ENCODE peak calls at places on chromosomes 5 and 9, in ten cellular contexts. V is fibroblast of the aortic adventitia, K is left ventricle myocardium inferior, H is Panc1, G is lower lobe of right lung, Y is neural crest cell, D is colonic mucosa, O is NB4, W is astrocyte of the spinal cord, U is A549. Z is an unnamed sample.

GRCh38 chr5:53262348-53262970 is 152.9 kb upstream of the MOCS2 start:
- DNase-seq in G (no peak), O (peak; percentile 14), H (no peak), V (peak; percentile 80), W (peak; percentile 41), U (no peak), D (no peak), K (no peak), Y (no peak), Z (peak; percentile 27)

GRCh38 chr9:91690540-91691249 is 259.3 kb downstream of the ROR2 start:
- DNase-seq in H (no peak), K (no peak), Y (no peak), O (no peak), D (no peak), V (peak; percentile 4), U (no peak), G (no peak), W (no peak), Z (no peak)

GRCh38 chr5:163459465-163459887 is 426 bp downstream of the NUDCD2 start:
- DNase-seq in V (peak; percentile 16), G (no peak), K (no peak), H (no peak), Y (no peak), U (no peak), O (no peak), W (no peak), D (no peak), Z (no peak)

GRCh38 chr9:127761491-127761904 is 17.0 kb downstream of the SH2D3C start:
- DNase-seq in Y (no peak), G (no peak), W (no peak), O (no peak), D (no peak), V (no peak), U (no peak), K (no peak), H (no peak), Z (no peak)

GRCh38 chr9:27535701-27536118 is 6.1 kb upstream of the MOB3B start:
- DNase-seq in H (no peak), O (peak; percentile 42), K (no peak), D (no peak), V (no peak), U (no peak), Y (no peak), G (no peak), W (no peak), Z (no peak)

GRCh38 chr5:138334867-138335447 is 3.1 kb upstream of the FAM53C start:
- DNase-seq in Y (no peak), G (no peak), D (no peak), H (no peak), V (no peak), W (no peak), K (no peak), O (no peak), U (peak; percentile 46), Z (peak; percentile 23)

GRCh38 chr5:54904425-54904824 is 81.0 kb downstream of the ESM1 start:
- DNase-seq in Y (no peak), H (no peak), K (no peak), O (peak; percentile 28), W (peak; percentile 58), V (peak; percentile 76), G (no peak), D (no peak), U (no peak), Z (peak; percentile 57)

GRCh38 chr9:110750272-110750671 is 81.7 kb downstream of the MUSK start:
- DNase-seq in H (no peak), G (no peak), D (peak; percentile 26), U (no peak), W (no peak), V (peak; percentile 87), K (peak; percentile 71), O (no peak), Y (no peak), Z (no peak)

GRCh38 chr9:85377751-85378289 is 363.9 kb downstream of the AGTPBP1 start:
- DNase-seq in H (no peak), G (no peak), K (no peak), U (no peak), Y (no peak), W (peak; percentile 56), D (no peak), V (no peak), O (peak; percentile 2), Z (no peak)

GRCh38 chr5:146296245-146296644 is 42.4 kb upstream of the POU4F3 start:
- DNase-seq in H (no peak), V (no peak), Y (no peak), W (no peak), O (no peak), D (no peak), G (no peak), U (no peak), K (no peak), Z (no peak)

GRCh38 chr5:146290318-146290717 is 48.3 kb upstream of the POU4F3 start:
- DNase-seq in Y (no peak), U (no peak), H (no peak), D (no peak), K (no peak), G (no peak), W (no peak), O (no peak), V (no peak), Z (no peak)

GRCh38 chr5:146291421-146292074 is 47.1 kb upstream of the POU4F3 start:
- DNase-seq in W (peak; percentile 51), G (no peak), H (peak; percentile 12), D (no peak), O (peak; percentile 65), U (peak; percentile 63), Y (peak; percentile 11), K (no peak), V (peak; percentile 63), Z (peak; percentile 24)
- TF ChIP-seq CTCF in W (peak; percentile 63), G (peak; percentile 49), H (peak; percentile 71), D (peak; percentile 22), O (peak; percentile 43), U (peak; percentile 67), Y (peak; percentile 79), K (peak; percentile 66), V (peak; percentile 60), Z (peak; percentile 81)

DNA sequence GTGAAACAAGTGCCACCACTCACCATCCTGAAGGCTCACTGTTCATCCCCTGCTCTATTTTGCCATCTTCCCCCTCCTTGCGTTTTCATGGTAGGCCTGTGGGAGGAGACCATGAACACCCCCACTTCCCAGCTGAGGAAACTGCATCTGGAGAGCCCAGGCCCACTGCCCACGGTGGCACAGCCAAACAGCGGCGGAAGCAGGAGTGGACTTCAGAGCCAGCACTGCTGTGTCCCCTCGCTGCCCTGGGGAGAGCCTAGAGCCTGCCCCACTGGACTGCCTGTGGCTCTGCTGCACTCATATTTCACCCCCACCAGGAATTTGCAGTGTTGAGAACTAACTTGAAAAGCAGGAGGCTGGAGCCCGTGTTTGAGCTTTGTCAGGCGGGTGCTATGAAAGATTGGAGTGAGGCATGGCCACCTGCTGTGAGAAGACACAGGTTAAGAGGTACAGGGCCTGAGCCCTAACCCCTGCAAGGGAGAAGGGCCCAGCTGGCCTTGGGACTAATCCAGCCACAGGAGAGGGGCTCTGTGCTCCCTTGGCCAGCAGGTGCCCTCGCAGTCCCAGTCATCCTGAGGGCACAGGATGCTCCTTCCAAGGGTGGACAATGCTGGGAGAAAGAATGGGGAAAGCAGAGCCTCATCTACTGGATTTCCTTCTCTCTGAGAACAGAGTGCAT is 79.0 kb downstream of the MACROH2A1 start:
- DNase-seq in O (peak; percentile 21), U (no peak), G (no peak), W (no peak), V (no peak), H (no peak), D (no peak), K (no peak), Y (no peak), Z (no peak)
- TF ChIP-seq CTCF in O (peak; percentile 18), U (no peak), G (no peak), W (peak; percentile 23), V (no peak), H (no peak), D (no peak), K (peak; percentile 32), Y (no peak), Z (peak; percentile 38)

GRCh38 chr5:43073597-43074546 is 33.8 kb upstream of the ANXA2R start:
- DNase-seq in D (peak; percentile 68), K (no peak), Y (no peak), V (peak; percentile 53), U (peak; percentile 41), W (no peak), G (no peak), H (peak; percentile 38), O (peak; percentile 67), Z (peak; percentile 52)
- TF ChIP-seq CTCF in D (peak; percentile 55), K (peak; percentile 67), Y (peak; percentile 59), V (peak; percentile 67), U (peak; percentile 51), W (peak; percentile 56), G (peak; percentile 67), H (peak; percentile 81), O (peak; percentile 74), Z (peak; percentile 87)

GRCh38 chr9:95495529-95495928 is 21.2 kb downstream of the PTCH1 start:
- DNase-seq in G (no peak), V (no peak), U (no peak), O (no peak), K (no peak), W (no peak), Y (no peak), H (no peak), D (no peak), Z (no peak)

GRCh38 chr9:95494022-95494415 is 22.8 kb downstream of the PTCH1 start:
- DNase-seq in O (peak; percentile 64), V (no peak), W (no peak), H (no peak), G (no peak), K (no peak), U (no peak), D (no peak), Y (no peak), Z (no peak)

GRCh38 chr9:95488971-95489370 is 27.8 kb downstream of the PTCH1 start:
- DNase-seq in D (no peak), Y (no peak), V (no peak), W (no peak), G (no peak), O (no peak), U (no peak), H (no peak), K (no peak), Z (no peak)

GRCh38 chr9:95494416-95495371 is 22.1 kb downstream of the PTCH1 start:
- DNase-seq in V (no peak), O (peak; percentile 88), Y (no peak), D (peak; percentile 78), H (no peak), U (no peak), K (no peak), W (peak; percentile 10), G (peak; percentile 54), Z (no peak)

DNA sequence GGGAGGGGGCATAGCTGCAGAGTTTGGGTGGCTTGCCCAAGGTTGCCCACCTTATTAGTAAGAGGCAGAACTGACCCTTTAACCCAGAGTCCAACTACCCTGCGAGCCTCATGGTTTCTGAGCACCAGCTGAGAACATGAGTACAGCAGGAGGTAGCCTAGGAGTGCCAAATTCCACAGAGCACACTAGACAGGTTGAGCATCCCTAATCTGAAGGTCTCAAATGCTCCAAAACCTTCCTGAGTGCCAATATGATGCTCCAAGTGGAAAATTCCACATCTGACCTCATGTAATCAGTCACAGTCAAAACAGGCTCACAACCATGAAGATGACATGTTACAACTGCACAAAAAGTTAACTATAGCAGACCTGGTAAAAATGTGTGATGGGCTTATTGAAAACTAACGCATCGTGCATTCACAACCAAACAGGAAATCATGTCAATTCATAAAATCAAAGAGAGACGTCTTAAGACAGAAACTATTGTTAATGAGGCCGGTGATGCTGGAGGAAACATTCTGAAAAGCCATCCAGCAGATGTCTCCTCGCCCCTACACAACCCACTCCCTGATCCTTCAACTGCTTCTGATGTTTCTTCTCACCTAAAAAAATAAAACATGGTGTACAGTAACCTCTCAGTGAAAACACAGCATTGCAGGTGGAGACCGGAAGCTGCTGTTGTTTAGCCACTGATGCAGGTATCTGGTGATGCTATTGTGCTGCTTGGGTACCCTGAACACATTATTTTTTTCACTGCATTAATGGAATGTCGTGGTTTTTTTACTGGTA is 25.0 kb downstream of the PTCH1 start:
- DNase-seq in Y (no peak), W (no peak), K (no peak), D (no peak), H (no peak), O (no peak), V (no peak), U (no peak), G (no peak), Z (no peak)
- TF ChIP-seq CTCF in Y (no peak), W (no peak), K (no peak), D (no peak), H (peak; percentile 6), O (no peak), V (no peak), U (no peak), G (no peak), Z (no peak)

Z was measured in HFFc6.